ENCODE peak calls at places on chromosomes 12 and 14, in seven cellular contexts. J is HEK293T, F is AG08395, W is WTC11, B is NCI-H1092 treated with DMSO at 0.1 percent for 48 hours, O is NCI-H226, Q is hippocampal formation. E is an unnamed sample.

GRCh38 chr12:11876301-11876700 is 194.4 kb upstream of the BCL2L14 start:
- DNase-seq in B (no peak), W (no peak), O (no peak), F (no peak), Q (no peak), J (no peak), E (no peak)

GRCh38 chr12:132246997-132247717 is 82.2 kb downstream of the GALNT9 start:
- DNase-seq in F (no peak), Q (no peak), J (no peak), O (no peak), W (no peak), B (no peak), E (no peak)

GRCh38 chr12:74280156-74280655 is 257.4 kb upstream of the ATXN7L3B start:
- DNase-seq in Q (no peak), J (no peak), W (no peak), F (no peak), B (no peak), O (no peak), E (no peak)

GRCh38 chr14:39488600-39488999 is 56.4 kb upstream of the FBXO33 start:
- DNase-seq in W (peak), B (no peak), F (no peak), Q (peak), J (no peak), O (peak), E (no peak)

GRCh38 chr14:87133073-87133815 is 859.7 kb downstream of the GALC start:
- DNase-seq in Q (no peak), W (no peak), J (no peak), F (peak), B (no peak), O (no peak), E (no peak)

GRCh38 chr14:101408077-101408831 is 153.0 kb upstream of the DIO3 start:
- DNase-seq in B (peak), J (no peak), W (no peak), O (peak), F (peak), Q (no peak), E (no peak)

GRCh38 chr12:40238221-40238902 is 13.6 kb downstream of the LRRK2 start:
- DNase-seq in B (no peak), J (no peak), F (no peak), Q (no peak), O (peak), W (no peak), E (no peak)

GRCh38 chr12:124289634-124290600 is 5.0 kb upstream of the RFLNA start:
- DNase-seq in W (no peak), J (no peak), B (no peak), O (no peak), Q (no peak), F (peak), E (no peak)

GRCh38 chr14:35303149-35303548 is 11.0 kb downstream of the PSMA6 start:
- DNase-seq in J (no peak), F (no peak), O (no peak), Q (no peak), W (no peak), B (no peak), E (no peak)

GRCh38 chr14:106055257-106055656 is 528.9 kb downstream of the TMEM121 start:
- DNase-seq in Q (no peak), W (no peak), J (no peak), F (no peak), B (no peak), O (no peak), E (no peak)